ENCODE peak calls at places on chromosomes 2 and 18, in ten cellular contexts. G, K, B, T, F, H, Q, M, O and U are unnamed samples.

GRCh38 chr2:70523996-70524965 is 29.3 kb downstream of the TGFA start:
- DNase-seq in O (peak), Q (peak), T (no peak), K (peak), F (peak), M (no peak), H (no peak), B (peak), G (peak), U (no peak)

GRCh38 chr18:45547910-45548309 is 67.4 kb upstream of the SLC14A2 start:
- DNase-seq in B (peak), T (no peak), Q (no peak), F (no peak), H (no peak), O (no peak), K (no peak), M (no peak), G (no peak), U (no peak)

GRCh38 chr2:69992310-69993047 is 31.0 kb upstream of the ASPRV1 start:
- DNase-seq in T (no peak), K (no peak), G (no peak), H (no peak), M (no peak), O (no peak), F (no peak), B (peak), Q (peak), U (no peak)

GRCh38 chr18:10950080-10950875 is 199.1 kb downstream of the PIEZO2 start:
- DNase-seq in M (no peak), G (no peak), H (no peak), F (no peak), T (no peak), O (no peak), K (no peak), B (no peak), Q (no peak), U (no peak)

GRCh38 chr2:200356794-200357472 is 50.4 kb downstream of the SPATS2L start:
- DNase-seq in T (no peak), G (no peak), H (no peak), K (no peak), Q (no peak), F (no peak), B (peak), M (no peak), O (no peak), U (no peak)

GRCh38 chr18:27656167-27656778 is 471.2 kb upstream of the CHST9 start:
- DNase-seq in O (no peak), B (no peak), G (no peak), H (no peak), T (no peak), M (no peak), Q (no peak), K (no peak), F (no peak), U (no peak)

GRCh38 chr2:23385351-23385747 is 370 bp downstream of the KLHL29 start:
- DNase-seq in T (no peak), O (no peak), H (no peak), F (no peak), M (no peak), G (peak), Q (no peak), K (peak), B (peak), U (peak)

GRCh38 chr2:67267238-67267637 is 129.9 kb upstream of the ETAA1 start:
- DNase-seq in K (no peak), B (no peak), G (no peak), O (no peak), Q (no peak), F (no peak), T (no peak), H (no peak), M (no peak), U (no peak)

GRCh38 chr2:189013677-189014380 is 39.7 kb downstream of the COL3A1 start:
- DNase-seq in K (no peak), M (no peak), O (no peak), H (no peak), G (no peak), Q (no peak), T (no peak), F (no peak), B (no peak), U (no peak)

GRCh38 chr18:58205087-58205779 is 161.2 kb downstream of the NEDD4L start:
- DNase-seq in M (no peak), F (no peak), B (no peak), T (no peak), G (no peak), Q (no peak), O (no peak), K (no peak), H (no peak), U (no peak)